ENCODE peak calls at places on chromosomes 2 and 18, in seven cellular contexts. W is cardiac fibroblast, R is psoas muscle, D is GM23338, K is heart left ventricle, X is D721Med, T is A549. G is an unnamed sample.

GRCh38 chr2:33077841-33078240 is 131.1 kb downstream of the LTBP1 start:
- DNase-seq in X (no peak), T (no peak), W (no peak), K (no peak), D (no peak), R (no peak), G (no peak)

GRCh38 chr2:28320371-28320770 is 72.3 kb upstream of the FOSL2 start:
- DNase-seq in R (no peak), X (no peak), K (no peak), W (no peak), T (no peak), D (no peak), G (no peak)

GRCh38 chr2:212606232-212606631 is 67.6 kb upstream of the ERBB4 start:
- DNase-seq in T (no peak), X (no peak), W (no peak), K (no peak), R (no peak), D (no peak), G (no peak)

GRCh38 chr2:120565095-120565460 is 170.6 kb upstream of the GLI2 start:
- DNase-seq in W (no peak), R (no peak), X (no peak), K (no peak), T (no peak), D (no peak), G (no peak)

GRCh38 chr2:191565647-191566198 is 112.2 kb upstream of the NABP1 start:
- DNase-seq in K (no peak), W (no peak), D (no peak), R (no peak), T (no peak), X (no peak), G (peak)

GRCh38 chr2:195662138-195662537 is 5.1 kb downstream of the SLC39A10 start:
- DNase-seq in K (no peak), W (no peak), X (no peak), T (no peak), R (no peak), D (no peak), G (no peak)

GRCh38 chr2:127024769-127025356 is 82.1 kb downstream of the BIN1 start:
- DNase-seq in K (no peak), X (no peak), D (peak), T (peak), R (no peak), W (no peak), G (peak)

GRCh38 chr2:203743441-203743932 is 37.0 kb downstream of the CD28 start:
- DNase-seq in K (no peak), R (peak), X (no peak), T (no peak), D (no peak), W (peak), G (no peak)

GRCh38 chr2:197926673-197927072 is 122.3 kb downstream of the PLCL1 start:
- DNase-seq in D (no peak), K (no peak), W (no peak), R (no peak), T (no peak), X (no peak), G (no peak)

GRCh38 chr2:225670111-225670974 is 270.8 kb downstream of the NYAP2 start:
- DNase-seq in W (peak), R (no peak), X (no peak), K (no peak), D (peak), T (peak), G (peak)

GRCh38 chr2:19607931-19608762 is 249.7 kb upstream of the OSR1 start:
- DNase-seq in T (peak), R (peak), D (no peak), K (no peak), X (no peak), W (peak), G (no peak)

GRCh38 chr2:237254911-237255578 is 158.9 kb downstream of the COL6A3 start:
- DNase-seq in T (no peak), X (no peak), W (peak), R (no peak), K (no peak), D (no peak), G (no peak)

GRCh38 chr2:159942149-159942548 is 120.3 kb downstream of the PLA2R1 start:
- DNase-seq in R (no peak), T (no peak), X (no peak), W (peak), D (no peak), K (no peak), G (no peak)

GRCh38 chr2:174931724-174932123 is 73.5 kb downstream of the CHN1 start:
- DNase-seq in K (no peak), D (peak), R (no peak), X (no peak), T (no peak), W (peak), G (no peak)

GRCh38 chr2:206824993-206825392 is 59.6 kb downstream of the FASTKD2 start:
- DNase-seq in X (no peak), W (no peak), R (no peak), T (no peak), K (no peak), D (no peak), G (no peak)

GRCh38 chr2:31467426-31467825 is 52.9 kb upstream of the XDH start:
- DNase-seq in D (no peak), W (no peak), X (no peak), K (no peak), R (no peak), T (no peak), G (no peak)

GRCh38 chr2:46747297-46747818 is 168.2 kb downstream of the MCFD2 start:
- DNase-seq in R (no peak), K (no peak), T (no peak), D (no peak), W (peak), X (no peak), G (no peak)

GRCh38 chr2:206480161-206480560 is 36.8 kb downstream of the ADAM23 start:
- DNase-seq in K (no peak), W (no peak), R (no peak), X (no peak), D (no peak), T (no peak), G (no peak)

GRCh38 chr18:51135361-51135760 is 62.1 kb downstream of the MEX3C start:
- DNase-seq in D (no peak), W (peak), T (peak), K (no peak), R (no peak), X (no peak), G (no peak)

GRCh38 chr18:66778048-66778447 is 174.2 kb upstream of the CDH19 start:
- DNase-seq in R (no peak), X (no peak), W (no peak), D (no peak), K (no peak), T (no peak), G (no peak)

GRCh38 chr2:8514748-8515389 is 167.0 kb upstream of the ID2 start:
- DNase-seq in X (no peak), K (no peak), T (no peak), R (no peak), D (no peak), W (no peak), G (no peak)

GRCh38 chr2:175156534-175156933 is 11.5 kb downstream of the ATF2 start:
- DNase-seq in D (peak), K (peak), T (no peak), W (no peak), X (no peak), R (no peak), G (no peak)

GRCh38 chr2:71784734-71785549 is 331.6 kb downstream of the DYSF start:
- DNase-seq in D (no peak), X (no peak), W (peak), K (no peak), T (peak), R (no peak), G (peak)

GRCh38 chr2:216286616-216287231 is 85.6 kb downstream of the MARCHF4 start:
- DNase-seq in W (peak), K (no peak), R (no peak), D (no peak), T (peak), X (no peak), G (no peak)

GRCh38 chr2:135091681-135092080 is 39.6 kb downstream of the RAB3GAP1 start:
- DNase-seq in W (no peak), D (no peak), T (no peak), K (no peak), X (no peak), R (no peak), G (no peak)

GRCh38 chr18:2303517-2304238 is 267.6 kb downstream of the METTL4 start:
- DNase-seq in K (no peak), W (peak), D (no peak), R (no peak), T (peak), X (no peak), G (no peak)

GRCh38 chr2:229409751-229410181 is 138.7 kb upstream of the PID1 start:
- DNase-seq in D (peak), R (no peak), W (peak), T (no peak), K (no peak), X (no peak), G (no peak)
- TF ChIP-seq CTCF in D (no peak), R (no peak), W (no peak), T (no peak), K (no peak), X (no peak), G (no peak)

DNA sequence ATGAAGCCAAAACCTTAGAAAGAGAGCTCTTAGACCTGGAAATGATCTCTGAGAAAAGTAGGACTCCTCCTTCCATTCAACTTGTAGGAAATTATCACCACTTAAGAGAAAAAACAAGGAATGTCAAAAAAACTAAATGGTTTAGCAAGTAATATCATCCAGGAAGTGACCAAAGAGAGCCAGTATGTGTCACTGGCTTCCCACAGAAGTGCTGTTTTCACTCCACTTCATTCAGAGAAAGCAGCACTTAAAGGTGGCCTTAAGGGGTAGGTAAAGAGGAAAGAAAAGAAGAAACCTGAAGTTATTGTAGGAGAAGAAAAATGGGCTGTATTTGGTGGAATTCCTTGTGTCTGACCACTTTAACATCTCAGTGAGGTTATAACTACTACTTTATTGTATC is 414.4 kb upstream of the ETAA1 start:
- DNase-seq in X (no peak), T (no peak), R (no peak), K (no peak), D (no peak), W (peak), G (no peak)
- TF ChIP-seq CTCF in X (no peak), T (no peak), R (no peak), K (no peak), D (no peak), W (no peak), G (no peak)

GRCh38 chr2:64866797-64867196 is 122.4 kb upstream of the SLC1A4 start:
- DNase-seq in R (peak), W (peak), K (no peak), T (peak), D (no peak), X (no peak), G (no peak)
- TF ChIP-seq CTCF in R (no peak), W (no peak), K (no peak), T (no peak), D (no peak), X (no peak), G (no peak)

DNA sequence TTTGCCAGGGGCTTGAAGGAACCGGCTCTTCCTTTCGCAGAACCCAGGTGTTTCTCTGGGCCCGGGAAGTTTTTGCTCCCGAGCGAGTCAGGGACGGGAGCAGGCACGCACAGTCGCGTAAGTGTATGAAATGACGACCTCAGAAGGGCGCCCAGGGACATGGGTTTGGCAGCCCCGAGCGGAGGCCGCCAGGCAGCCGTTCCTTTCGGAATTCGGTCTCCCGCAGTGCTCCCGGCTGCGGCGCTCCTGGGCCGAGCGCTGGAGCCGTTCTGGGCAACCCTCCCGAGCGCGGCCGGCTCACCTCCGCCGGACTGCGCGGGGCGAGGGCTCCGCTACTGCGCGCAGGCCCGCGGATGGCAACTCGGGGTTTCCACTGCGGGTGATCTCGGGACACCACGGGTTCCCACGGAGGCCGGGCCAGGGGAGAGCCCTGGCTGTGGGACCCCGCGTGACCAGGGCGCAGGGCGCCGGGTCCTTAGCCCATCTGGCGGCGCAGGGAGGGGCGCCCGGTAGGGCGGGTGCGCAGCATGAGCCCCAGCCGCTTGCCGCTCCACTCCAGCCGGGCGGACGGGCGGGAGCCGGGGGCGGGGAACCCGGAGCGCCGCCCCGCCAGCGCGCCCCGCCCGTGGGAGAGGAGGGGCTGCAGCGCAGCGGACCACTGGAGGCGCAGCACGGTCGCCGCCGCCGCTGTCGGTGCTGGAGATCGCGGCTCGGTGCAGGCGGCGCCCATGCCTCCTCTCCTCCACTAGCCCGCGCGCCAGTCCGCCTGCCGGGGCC is at the start of gene OSBPL6:
- DNase-seq in R (peak), X (peak), K (peak), W (peak), T (peak), D (peak), G (peak)
- TF ChIP-seq CTCF in R (peak), X (peak), K (peak), W (no peak), T (peak), D (no peak), G (no peak)

GRCh38 chr2:235005603-235006259 is 53.9 kb downstream of the SH3BP4 start:
- DNase-seq in R (peak), W (no peak), D (peak), T (no peak), X (peak), K (peak), G (peak)
- TF ChIP-seq CTCF in R (peak), W (no peak), D (peak), T (no peak), X (peak), K (peak), G (peak)

GRCh38 chr2:233976690-233977294 is 59.6 kb downstream of the TRPM8 start:
- DNase-seq in D (peak), K (no peak), R (no peak), X (peak), W (peak), T (peak), G (peak)
- TF ChIP-seq CTCF in D (peak), K (peak), R (no peak), X (peak), W (peak), T (peak), G (peak)

DNA sequence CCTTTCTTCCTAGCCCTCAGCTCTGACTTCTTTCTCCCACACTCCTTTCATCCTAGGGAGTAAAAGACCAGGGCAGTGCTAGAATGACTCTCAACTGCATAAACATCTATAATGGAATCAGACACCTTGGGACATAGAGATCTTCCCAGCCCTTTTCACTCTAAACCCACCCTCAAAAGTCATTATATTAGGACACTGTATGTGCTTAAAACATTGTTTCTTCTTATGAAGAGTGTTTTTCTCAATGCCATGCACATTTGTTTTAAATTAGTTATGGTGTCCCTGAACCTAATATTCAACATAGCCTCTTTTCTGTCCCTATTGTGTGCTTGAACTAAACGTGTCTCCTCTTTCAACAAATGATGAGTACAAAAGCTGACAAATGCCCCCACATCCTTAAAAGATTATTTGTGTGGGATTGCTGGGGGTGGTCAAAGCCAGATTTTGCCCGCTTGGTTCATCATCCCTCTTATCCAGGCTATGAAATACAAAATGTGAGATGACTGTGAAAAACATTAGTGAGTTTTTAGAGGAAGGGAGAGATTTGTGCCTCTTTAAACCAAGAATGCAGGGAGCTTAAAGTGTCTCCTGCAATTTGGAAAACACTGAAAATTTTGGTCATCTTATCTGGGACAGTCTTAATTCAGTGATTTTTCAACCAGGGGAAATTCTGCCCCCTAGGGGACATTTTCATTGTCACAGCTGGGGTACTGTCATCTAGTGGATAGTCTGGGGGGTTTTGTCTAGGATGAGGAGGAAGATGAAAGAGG is 29.0 kb downstream of the SERPINB5 start:
- DNase-seq in W (peak), K (no peak), T (peak), R (no peak), X (no peak), D (peak), G (no peak)
- TF ChIP-seq CTCF in W (peak), K (peak), T (peak), R (peak), X (peak), D (peak), G (peak)

G was measured in Caco-2.